ENCODE peak calls at places on chromosomes 7 and 10, in five cellular contexts. D is heart left ventricle, I is DND-41, Q is suprapubic skin, C is mammary epithelial cell. X is an unnamed sample. For H3K4me1, the result is how much of the 10 kb centered on the place peaks cover.

GRCh38 chr10:106571216-106571954 is 593.1 kb downstream of the SORCS1 start:
- DNase-seq in D (no peak), I (no peak), Q (no peak), C (peak), X (no peak)

GRCh38 chr10:69180525-69181204 is 631 bp downstream of the SUPV3L1 start:
- DNase-seq in D (no peak), I (no peak), Q (no peak), C (peak), X (no peak)

GRCh38 chr10:112490543-112490942 is 43.5 kb downstream of the VTI1A start:
- DNase-seq in D (no peak), I (no peak), Q (no peak), C (no peak), X (no peak)

GRCh38 chr7:152173372-152174070 is 148.0 kb downstream of the GALNT11 start:
- DNase-seq in D (no peak), I (no peak), Q (no peak), C (no peak), X (no peak)

GRCh38 chr10:5561704-5562645 is 37.2 kb downstream of the CALML3 start:
- DNase-seq in D (no peak), I (no peak), Q (peak), C (no peak), X (no peak)

GRCh38 chr10:46226900-46227558 is 59.8 kb upstream of the ANTXRL start:
- DNase-seq in D (peak), I (no peak), Q (peak), C (no peak), X (no peak)

GRCh38 chr7:40682696-40683095 is 547.9 kb downstream of the SUGCT start:
- DNase-seq in D (no peak), I (no peak), Q (no peak), C (no peak), X (no peak)

GRCh38 chr7:84271550-84271949 is 77.0 kb upstream of the SEMA3A start:
- DNase-seq in D (no peak), I (no peak), Q (no peak), C (no peak), X (no peak)

GRCh38 chr7:38007096-38007495 is 86.7 kb downstream of the EPDR1 start:
- DNase-seq in D (no peak), I (no peak), Q (no peak), C (no peak), X (no peak)

GRCh38 chr7:24390376-24391157 is 106.6 kb downstream of the NPY start:
- DNase-seq in D (no peak), I (no peak), Q (no peak), C (no peak), X (no peak)

GRCh38 chr7:123774498-123774897 is 25.7 kb upstream of the WASL start:
- DNase-seq in D (no peak), I (no peak), Q (no peak), C (no peak), X (no peak)

GRCh38 chr7:123771256-123771655 is 22.5 kb upstream of the WASL start:
- DNase-seq in D (no peak), I (no peak), Q (no peak), C (peak), X (no peak)

GRCh38 chr7:123771846-123772245 is 23.0 kb upstream of the WASL start:
- DNase-seq in D (no peak), I (no peak), Q (no peak), C (no peak), X (no peak)

GRCh38 chr7:123773499-123773898 is 24.7 kb upstream of the WASL start:
- DNase-seq in D (no peak), I (no peak), Q (no peak), C (peak), X (no peak)

DNA sequence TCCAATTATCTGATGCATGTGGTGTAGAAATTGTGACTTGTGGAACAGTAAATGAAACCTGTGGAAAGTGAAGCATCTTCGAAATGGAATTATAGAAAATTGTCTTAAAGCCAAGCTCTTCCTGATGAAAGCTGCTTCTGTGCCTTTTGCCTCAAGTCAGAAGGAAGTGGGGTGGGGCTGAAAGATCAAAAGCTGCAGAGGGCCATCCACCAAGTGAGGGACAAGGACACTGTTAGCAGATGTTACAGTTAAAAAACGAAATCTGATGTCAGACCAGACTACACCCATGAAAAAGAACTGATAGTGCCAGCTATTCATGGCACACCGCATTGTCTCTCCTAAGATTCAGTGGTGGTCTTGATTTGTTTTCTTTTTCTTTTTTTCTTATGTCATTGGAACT is 23.8 kb upstream of the WASL start:
- DNase-seq in D (no peak), I (peak), Q (no peak), C (no peak), X (no peak)
- H3K27ac ChIP-seq in D (no peak), I (no peak), Q (no peak), C (no peak), X (no peak)

DNA sequence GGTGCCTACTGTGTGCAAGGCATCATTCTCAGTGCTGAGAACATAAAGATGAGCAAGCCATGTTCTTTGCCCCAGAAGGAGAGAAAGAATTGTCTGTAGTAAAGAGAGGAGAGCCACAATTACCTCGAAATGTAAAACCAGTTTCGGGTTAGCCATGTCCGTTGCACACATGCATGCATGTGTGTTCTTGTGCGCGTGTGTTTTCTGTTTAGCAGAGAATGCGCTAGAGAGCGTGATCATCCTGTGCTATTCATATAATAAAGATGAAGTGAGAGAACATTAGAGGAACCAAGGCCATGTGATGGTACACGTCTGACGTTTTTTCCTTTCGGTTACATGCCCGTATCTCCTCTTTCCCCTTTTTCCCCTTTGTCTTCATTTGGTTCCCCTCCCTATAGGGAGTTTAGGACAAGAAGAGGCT is 158.2 kb downstream of the CELF2 start:
- DNase-seq in D (no peak), I (no peak), Q (no peak), C (no peak), X (no peak)
- H3K4me1 ChIP-seq in D (half or more), I (half or more), Q (under half), C (under half), X (half or more)

GRCh38 chr10:80166581-80167470 is 34.3 kb downstream of the PLAC9 start:
- DNase-seq in D (no peak), I (no peak), Q (no peak), C (no peak), X (no peak)

GRCh38 chr10:80165173-80165572 is 32.6 kb downstream of the PLAC9 start:
- DNase-seq in D (no peak), I (no peak), Q (no peak), C (peak), X (no peak)

GRCh38 chr10:80167471-80167870 is 34.9 kb downstream of the PLAC9 start:
- DNase-seq in D (no peak), I (no peak), Q (no peak), C (no peak), X (no peak)

GRCh38 chr10:80163741-80164341 is 31.3 kb downstream of the PLAC9 start:
- DNase-seq in D (no peak), I (no peak), Q (no peak), C (peak), X (no peak)

GRCh38 chr10:80164596-80164995 is 32.1 kb downstream of the PLAC9 start:
- DNase-seq in D (no peak), I (no peak), Q (no peak), C (no peak), X (no peak)
- H3K27ac ChIP-seq in D (no peak), I (no peak), Q (peak), C (no peak), X (no peak)

DNA sequence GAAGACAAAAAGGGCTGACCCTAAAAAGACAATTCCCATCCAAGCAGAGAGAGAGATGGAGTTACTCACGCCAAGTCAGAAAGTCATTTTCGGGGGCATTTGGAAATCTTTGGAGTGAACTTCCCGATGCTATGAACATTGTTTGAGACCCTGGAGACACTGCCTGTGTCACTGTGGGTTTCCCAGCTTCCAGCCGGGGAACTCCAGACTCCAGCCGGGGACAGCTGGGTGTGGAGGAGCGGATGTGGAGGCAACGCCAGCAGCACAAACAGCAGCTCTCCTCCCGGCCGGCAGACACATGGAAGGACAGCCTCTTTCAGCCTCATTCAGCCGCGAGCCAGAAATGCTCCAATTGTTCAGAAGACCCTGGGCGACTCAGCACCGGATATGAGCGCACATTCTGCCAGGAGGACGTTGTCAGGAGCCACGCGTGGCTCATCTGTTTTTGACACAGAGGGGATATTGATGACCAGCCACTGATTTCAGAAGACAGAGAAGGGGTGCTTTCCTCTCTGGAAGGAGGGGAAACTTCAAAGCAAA is 97.6 kb downstream of the PRPF18 start:
- DNase-seq in D (peak), I (no peak), Q (no peak), C (peak), X (no peak)
- H3K4me1 ChIP-seq in D (half or more), I (under half), Q (under half), C (under half), X (under half)

GRCh38 chr10:30420774-30421173 is 13.2 kb upstream of the MAP3K8 start:
- DNase-seq in D (no peak), I (no peak), Q (no peak), C (no peak), X (no peak)

GRCh38 chr10:30420266-30420665 is 13.7 kb upstream of the MAP3K8 start:
- DNase-seq in D (no peak), I (no peak), Q (no peak), C (no peak), X (no peak)

GRCh38 chr10:30422981-30423654 is 10.9 kb upstream of the MAP3K8 start:
- DNase-seq in D (no peak), I (no peak), Q (no peak), C (peak), X (no peak)

GRCh38 chr10:30425336-30426075 is 8.5 kb upstream of the MAP3K8 start:
- DNase-seq in D (no peak), I (no peak), Q (no peak), C (no peak), X (no peak)

GRCh38 chr10:30422296-30422695 is 11.7 kb upstream of the MAP3K8 start:
- DNase-seq in D (no peak), I (no peak), Q (no peak), C (no peak), X (no peak)
- H3K27ac ChIP-seq in D (no peak), I (no peak), Q (peak), C (no peak), X (no peak)

GRCh38 chr10:110491346-110491745 is 6.4 kb upstream of the DUSP5 start:
- DNase-seq in D (no peak), I (no peak), Q (no peak), C (no peak), X (no peak)
- H3K4me1 ChIP-seq in D (under half), I (under half), Q (under half), C (half or more), X (under half)

DNA sequence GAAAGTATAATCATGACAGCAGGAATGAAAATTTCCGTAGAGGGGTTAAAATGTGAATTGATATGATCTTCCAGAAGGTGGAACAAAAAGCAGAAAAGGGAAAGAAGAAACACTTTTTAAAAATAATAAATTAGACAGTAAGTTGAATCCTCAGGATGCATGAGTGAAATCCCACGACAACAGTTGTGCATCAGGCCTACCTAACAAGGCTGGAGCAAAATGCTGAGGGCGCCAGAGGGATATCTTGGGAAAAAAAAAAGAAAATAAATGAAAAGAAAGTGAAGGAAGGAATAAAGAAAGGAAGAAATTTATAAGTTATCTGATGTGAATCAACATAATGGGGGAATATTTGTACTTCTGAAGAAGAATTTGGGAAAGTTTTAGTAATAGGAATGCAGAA is 13.0 kb upstream of the HUS1 start:
- DNase-seq in D (no peak), I (no peak), Q (no peak), C (no peak), X (no peak)
- H3K27ac ChIP-seq in D (no peak), I (no peak), Q (peak), C (no peak), X (peak)

GRCh38 chr10:116764979-116765378 is 22.6 kb upstream of the HSPA12A start:
- DNase-seq in D (no peak), I (no peak), Q (no peak), C (no peak), X (no peak)
- H3K4me1 ChIP-seq in D (under half), I (under half), Q (under half), C (under half), X (under half)

DNA sequence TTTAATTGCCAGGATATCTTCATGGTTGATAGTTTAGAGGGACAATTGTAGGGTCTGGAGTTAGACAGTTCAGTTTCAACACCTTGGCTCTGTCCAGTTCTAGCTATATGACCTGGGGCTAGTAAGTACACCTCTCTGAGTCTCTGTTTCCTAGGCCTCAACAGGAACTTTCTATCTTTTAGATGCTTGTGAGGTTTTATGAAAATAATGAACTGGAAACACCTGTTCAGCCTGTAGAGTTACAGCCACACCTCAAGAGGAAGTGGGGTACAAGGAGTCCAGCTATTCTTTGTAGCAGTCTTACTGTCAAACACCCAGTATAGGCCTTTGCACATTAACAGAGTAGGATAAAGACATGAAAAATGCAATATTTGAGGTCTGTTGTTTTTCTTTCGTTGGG is 73.4 kb downstream of the CHRM2 start:
- DNase-seq in D (no peak), I (no peak), Q (no peak), C (no peak), X (no peak)
- H3K27ac ChIP-seq in D (no peak), I (no peak), Q (no peak), C (no peak), X (no peak)

X was measured in naive thymus-derived CD4-positive, alpha-beta T cell.